ENCODE peak calls at places on chromosomes 13 and 19, in eight cellular contexts. W is left ventricle myocardium inferior, I is thoracic aorta, O is AG10803, X is Panc1, H is neural progenitor cell, E is HFF-Myc, G is AG09309. C is an unnamed sample.

GRCh38 chr19:52785506-52785905 is 1.1 kb downstream of the ZNF600 start:
- DNase-seq in W (no peak), I (no peak), O (no peak), X (no peak), H (no peak), E (no peak), G (no peak), C (no peak)

GRCh38 chr13:95295026-95295425 is 6.2 kb downstream of the ABCC4 start:
- DNase-seq in W (no peak), I (no peak), O (peak; percentile 9), X (no peak), H (no peak), E (no peak), G (no peak), C (no peak)

GRCh38 chr13:55361141-55361540 is 1779.6 kb upstream of the PRR20A start:
- DNase-seq in W (no peak), I (no peak), O (no peak), X (no peak), H (no peak), E (no peak), G (no peak), C (peak; percentile 2)

GRCh38 chr13:24921003-24921402 is 157.0 kb downstream of the RNF17 start:
- DNase-seq in W (no peak), I (no peak), O (no peak), X (no peak), H (no peak), E (no peak), G (no peak), C (no peak)

GRCh38 chr19:39587496-39587895 is 14.8 kb upstream of the LGALS13 start:
- DNase-seq in W (no peak), I (no peak), O (no peak), X (no peak), H (no peak), E (no peak), G (no peak), C (no peak)

GRCh38 chr19:41691268-41691970 is 3.3 kb upstream of the CEACAM7 start:
- DNase-seq in W (no peak), I (no peak), O (no peak), X (peak; percentile 28), H (no peak), E (no peak), G (no peak), C (no peak)

GRCh38 chr13:107563099-107563925 is 652.0 kb downstream of the LIG4 start:
- DNase-seq in W (no peak), I (no peak), O (no peak), X (no peak), H (peak; percentile 42), E (no peak), G (no peak), C (no peak)

GRCh38 chr19:409006-409514 is at the start of gene C2CD4C:
- DNase-seq in W (no peak), I (no peak), O (no peak), X (no peak), H (peak; percentile 71), E (no peak), G (no peak), C (no peak)

GRCh38 chr13:113001251-113002140 is 32.5 kb downstream of the MCF2L start:
- DNase-seq in W (no peak), I (no peak), O (no peak), X (no peak), H (peak; percentile 84), E (no peak), G (no peak), C (peak; percentile 43)

GRCh38 chr13:65339236-65339635 is 1890.9 kb downstream of the PCDH9 start:
- DNase-seq in W (no peak), I (no peak), O (no peak), X (no peak), H (no peak), E (no peak), G (no peak), C (no peak)

GRCh38 chr13:83992566-83993358 is 110.5 kb upstream of the SLITRK1 start:
- DNase-seq in W (no peak), I (no peak), O (peak; percentile 5), X (no peak), H (no peak), E (no peak), G (no peak), C (no peak)

GRCh38 chr13:113176292-113176691 is 17.8 kb downstream of the PROZ start:
- DNase-seq in W (no peak), I (no peak), O (no peak), X (no peak), H (no peak), E (no peak), G (no peak), C (no peak)

GRCh38 chr19:32041681-32042292 is 303.6 kb upstream of the ZNF507 start:
- DNase-seq in W (peak; percentile 27), I (no peak), O (peak; percentile 29), X (no peak), H (peak; percentile 77), E (no peak), G (no peak), C (no peak)

GRCh38 chr13:36553501-36553900 is 120.3 kb upstream of the SERTM1 start:
- DNase-seq in W (no peak), I (no peak), O (no peak), X (no peak), H (no peak), E (no peak), G (no peak), C (no peak)

GRCh38 chr13:109857803-109858202 is 71.4 kb upstream of the IRS2 start:
- DNase-seq in W (no peak), I (no peak), O (no peak), X (no peak), H (no peak), E (no peak), G (no peak), C (no peak)

GRCh38 chr13:85142351-85142750 is 656.9 kb downstream of the SLITRK6 start:
- DNase-seq in W (no peak), I (no peak), O (no peak), X (no peak), H (no peak), E (no peak), G (no peak), C (no peak)

GRCh38 chr13:32791545-32792172 is 205.4 kb downstream of the PDS5B start:
- DNase-seq in W (no peak), I (no peak), O (peak; percentile 1), X (no peak), H (no peak), E (peak; percentile 3), G (no peak), C (no peak)

DNA sequence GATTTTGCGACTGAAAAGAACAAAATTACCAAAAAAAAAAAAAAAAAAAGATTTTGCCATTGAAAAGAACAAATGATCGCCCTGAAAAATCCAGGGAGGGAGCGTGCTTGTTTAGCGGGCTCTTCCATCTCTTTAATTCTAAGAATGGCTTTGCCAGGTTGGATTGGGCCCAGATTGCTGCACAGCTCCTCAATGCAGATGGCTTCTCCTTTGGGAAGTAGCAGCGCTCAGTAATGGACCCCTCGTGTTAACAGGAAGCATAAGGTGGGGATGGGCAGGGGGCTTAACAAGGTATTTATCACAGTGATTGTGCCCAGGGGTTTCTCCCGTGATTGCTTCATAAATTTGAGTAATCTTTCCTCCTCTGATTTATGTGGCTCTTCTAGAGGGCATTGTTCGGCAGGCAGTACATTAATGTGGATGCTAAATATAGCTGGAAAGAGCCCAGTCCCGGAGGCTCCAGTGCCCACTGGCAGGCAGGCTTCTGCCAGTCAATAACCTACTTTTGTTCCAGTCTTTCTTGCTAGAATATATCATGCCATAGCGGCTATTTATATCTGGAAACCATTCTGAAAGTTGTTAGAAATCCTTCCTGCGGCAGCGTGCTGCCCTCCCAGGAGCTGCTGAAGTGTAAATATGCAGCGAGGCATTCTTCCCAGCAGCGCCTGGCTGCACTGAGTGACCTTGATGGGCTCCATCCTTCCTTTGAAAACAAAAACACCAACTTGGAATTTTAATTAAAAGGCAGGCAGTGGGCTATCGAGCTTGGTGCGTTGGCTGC is 64.9 kb downstream of the FGF9 start:
- DNase-seq in W (peak; percentile 24), I (no peak), O (no peak), X (no peak), H (no peak), E (no peak), G (no peak), C (no peak)
- H3K4me3 ChIP-seq in W (peak overlapping the region; percentile 25), I (peak overlapping the region; percentile 54), O (no peak overlapping the region), X (no peak overlapping the region), H (no peak overlapping the region), E (no peak overlapping the region), G (no peak overlapping the region), C (no peak overlapping the region)

GRCh38 chr13:30736921-30737320 is 1.6 kb downstream of the ALOX5AP start:
- DNase-seq in W (no peak), I (no peak), O (no peak), X (no peak), H (no peak), E (no peak), G (no peak), C (no peak)

GRCh38 chr13:30734434-30734833 is 909 bp upstream of the ALOX5AP start:
- DNase-seq in W (no peak), I (no peak), O (peak; percentile 65), X (no peak), H (no peak), E (no peak), G (no peak), C (no peak)

GRCh38 chr13:30737511-30738342 is 2.4 kb downstream of the ALOX5AP start:
- DNase-seq in W (no peak), I (no peak), O (no peak), X (no peak), H (no peak), E (no peak), G (no peak), C (no peak)

GRCh38 chr13:30736461-30736860 is 1.1 kb downstream of the ALOX5AP start:
- DNase-seq in W (no peak), I (no peak), O (no peak), X (no peak), H (no peak), E (no peak), G (no peak), C (no peak)

GRCh38 chr13:30735025-30735967 is at the start of gene ALOX5AP:
- DNase-seq in W (no peak), I (no peak), O (no peak), X (no peak), H (no peak), E (no peak), G (no peak), C (no peak)
- H3K4me3 ChIP-seq in W (peak within 1 kb of the TSS; percentile 29), I (peak within 1 kb of the TSS; percentile 52), O (no peak within 1 kb of the TSS), X (no peak within 1 kb of the TSS), H (no peak within 1 kb of the TSS), E (no peak within 1 kb of the TSS), G (no peak within 1 kb of the TSS), C (no peak within 1 kb of the TSS)

DNA sequence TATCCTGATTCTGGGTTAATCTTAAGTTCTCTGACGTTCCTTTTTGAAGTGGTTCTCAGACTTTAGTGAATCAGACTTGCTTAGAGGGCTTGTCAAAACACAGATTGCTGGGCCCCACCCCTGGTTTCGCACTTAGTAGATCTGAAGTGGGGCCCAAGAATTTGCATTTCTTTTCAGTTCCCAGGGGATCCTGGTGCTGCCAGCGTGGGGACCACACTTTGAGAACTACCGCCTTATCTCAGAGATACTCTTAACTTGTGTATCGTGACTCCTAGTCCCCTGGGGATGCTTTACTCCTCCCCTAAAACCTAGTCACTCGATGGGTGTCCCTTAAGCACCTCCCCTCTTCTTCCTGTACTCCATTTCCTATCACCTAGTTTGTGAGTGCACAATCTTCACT is 5.6 kb downstream of the KRTDAP start:
- DNase-seq in W (no peak), I (no peak), O (no peak), X (no peak), H (no peak), E (no peak), G (no peak), C (no peak)
- H3K4me3 ChIP-seq in W (no peak overlapping the region), I (no peak overlapping the region), O (no peak overlapping the region), X (no peak overlapping the region), H (no peak overlapping the region), E (no peak overlapping the region), G (no peak overlapping the region), C (no peak overlapping the region)

GRCh38 chr13:39892731-39893293 is 237.3 kb downstream of the COG6 start:
- DNase-seq in W (peak; percentile 33), I (no peak), O (peak; percentile 54), X (no peak), H (no peak), E (no peak), G (no peak), C (no peak)
- H3K4me3 ChIP-seq in W (no peak overlapping the region), I (no peak overlapping the region), O (no peak overlapping the region), X (no peak overlapping the region), H (no peak overlapping the region), E (no peak overlapping the region), G (no peak overlapping the region), C (no peak overlapping the region)

C was measured in retinal pigment epithelial cell.